ENCODE peak calls at places on chromosomes 4 and X, in eight cellular contexts. P, U, Z, D, C, T, W and J are unnamed samples. For H3K4me1 and H3K27me3, the result is how much of the 10 kb centered on the place peaks cover.

GRCh38 chr4:89754531-89754930 is 82.4 kb downstream of the SNCA start:
- DNase-seq in P (no peak), U (no peak), Z (no peak), D (no peak), C (no peak), T (no peak), W (no peak), J (no peak)

GRCh38 chr4:88448905-88449689 is 7.8 kb upstream of the HERC5 start:
- DNase-seq in P (no peak), U (no peak), Z (no peak), D (no peak), C (no peak), T (no peak), W (no peak), J (no peak)

GRCh38 chr4:80263541-80264351 is 2.7 kb upstream of the FGF5 start:
- DNase-seq in P (no peak), U (no peak), Z (no peak), D (no peak), C (no peak), T (no peak), W (no peak), J (no peak)

GRCh38 chr4:188053302-188053701 is 56.1 kb downstream of the TRIML2 start:
- DNase-seq in P (no peak), U (no peak), Z (no peak), D (no peak), C (no peak), T (no peak), W (no peak), J (no peak)

GRCh38 chr4:52199574-52200338 is 148.7 kb downstream of the SPATA18 start:
- DNase-seq in P (no peak), U (no peak), Z (no peak), D (no peak), C (peak), T (peak), W (no peak), J (no peak)

GRCh38 chrX:54029543-54030143 is 14.6 kb downstream of the PHF8 start:
- DNase-seq in P (no peak), U (peak), Z (no peak), D (no peak), C (no peak), T (no peak), W (peak), J (no peak)

GRCh38 chr4:107564326-107564725 is 155.7 kb downstream of the PAPSS1 start:
- DNase-seq in P (no peak), U (no peak), Z (no peak), D (no peak), C (no peak), T (no peak), W (no peak), J (no peak)

GRCh38 chr4:13544556-13545393 is 467 bp upstream of the NKX3-2 start:
- DNase-seq in P (peak), U (no peak), Z (peak), D (peak), C (peak), T (peak), W (peak), J (peak)

GRCh38 chrX:8349816-8350544 is 114.7 kb upstream of the VCX3B start:
- DNase-seq in P (no peak), U (no peak), Z (no peak), D (no peak), C (no peak), T (no peak), W (no peak), J (no peak)

GRCh38 chr4:24582235-24582863 is 2.0 kb downstream of the DHX15 start:
- DNase-seq in P (no peak), U (no peak), Z (no peak), D (no peak), C (no peak), T (no peak), W (no peak), J (no peak)

GRCh38 chr4:24574256-24574655 is 10.1 kb downstream of the DHX15 start:
- DNase-seq in P (no peak), U (no peak), Z (no peak), D (no peak), C (no peak), T (no peak), W (no peak), J (no peak)

GRCh38 chr4:24573582-24573981 is 10.8 kb downstream of the DHX15 start:
- DNase-seq in P (no peak), U (no peak), Z (no peak), D (no peak), C (no peak), T (no peak), W (no peak), J (no peak)

GRCh38 chr4:24576276-24576675 is 8.1 kb downstream of the DHX15 start:
- DNase-seq in P (no peak), U (no peak), Z (no peak), D (no peak), C (no peak), T (no peak), W (no peak), J (no peak)

DNA sequence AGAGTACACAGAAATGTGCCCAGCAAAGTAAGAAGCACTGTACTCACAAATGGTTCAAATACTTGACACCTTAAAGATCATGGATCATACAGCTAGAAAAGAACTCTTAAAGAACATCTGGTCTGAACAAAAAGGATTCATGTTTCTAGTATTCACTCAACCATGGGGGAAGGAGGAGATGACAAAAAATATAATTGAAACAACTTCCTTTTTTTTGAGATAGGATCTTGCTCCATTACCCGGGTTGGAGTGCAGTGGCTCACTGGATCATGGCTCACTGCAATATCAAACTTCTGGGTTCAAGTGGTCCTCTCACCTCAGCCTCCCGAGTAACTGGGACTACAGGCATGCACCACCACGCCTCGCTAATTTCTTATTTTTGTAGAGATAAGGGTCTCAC is 6.0 kb downstream of the DHX15 start:
- DNase-seq in P (no peak), U (no peak), Z (no peak), D (no peak), C (no peak), T (no peak), W (no peak), J (no peak)
- H3K4me1 ChIP-seq in P (half or more), U (under half), Z (under half), D (under half), C (under half), T (half or more), W (under half), J (under half)

GRCh38 chr4:6378493-6379445 is 93.6 kb downstream of the PPP2R2C start:
- DNase-seq in P (no peak), U (no peak), Z (no peak), D (no peak), C (no peak), T (no peak), W (no peak), J (no peak)
- H3K27me3 ChIP-seq in P (under half), U (under half), Z (under half), D (under half), C (under half), T (half or more), W (under half), J (under half)

GRCh38 chrX:110000854-110001701 is 1.8 kb upstream of the TMEM164 start:
- DNase-seq in P (no peak), U (no peak), Z (no peak), D (no peak), C (no peak), T (no peak), W (no peak), J (no peak)

GRCh38 chrX:110003167-110004156 is 548 bp downstream of the TMEM164 start:
- DNase-seq in P (peak), U (no peak), Z (peak), D (no peak), C (no peak), T (no peak), W (peak), J (peak)

GRCh38 chrX:110004210-110004609 is 1.3 kb downstream of the TMEM164 start:
- DNase-seq in P (peak), U (no peak), Z (no peak), D (no peak), C (no peak), T (peak), W (peak), J (no peak)

GRCh38 chrX:110001702-110002299 is 1.1 kb upstream of the TMEM164 start:
- DNase-seq in P (no peak), U (no peak), Z (no peak), D (no peak), C (no peak), T (no peak), W (no peak), J (no peak)

GRCh38 chrX:110002300-110003166 is at the start of gene TMEM164:
- DNase-seq in P (peak), U (peak), Z (peak), D (peak), C (peak), T (peak), W (peak), J (peak)
- TF ChIP-seq POLR2A in P (peak), U (no peak), Z (no peak), D (no peak), C (peak), T (peak), W (no peak), J (peak)

GRCh38 chr4:83862471-83862870 is 326.6 kb downstream of the GPAT3 start:
- DNase-seq in P (no peak), U (no peak), Z (no peak), D (no peak), C (no peak), T (peak), W (no peak), J (no peak)

GRCh38 chr4:83860200-83860599 is 324.3 kb downstream of the GPAT3 start:
- DNase-seq in P (no peak), U (no peak), Z (no peak), D (no peak), C (no peak), T (no peak), W (no peak), J (no peak)

GRCh38 chr4:83855044-83855443 is 319.1 kb downstream of the GPAT3 start:
- DNase-seq in P (no peak), U (peak), Z (no peak), D (no peak), C (peak), T (peak), W (no peak), J (no peak)

DNA sequence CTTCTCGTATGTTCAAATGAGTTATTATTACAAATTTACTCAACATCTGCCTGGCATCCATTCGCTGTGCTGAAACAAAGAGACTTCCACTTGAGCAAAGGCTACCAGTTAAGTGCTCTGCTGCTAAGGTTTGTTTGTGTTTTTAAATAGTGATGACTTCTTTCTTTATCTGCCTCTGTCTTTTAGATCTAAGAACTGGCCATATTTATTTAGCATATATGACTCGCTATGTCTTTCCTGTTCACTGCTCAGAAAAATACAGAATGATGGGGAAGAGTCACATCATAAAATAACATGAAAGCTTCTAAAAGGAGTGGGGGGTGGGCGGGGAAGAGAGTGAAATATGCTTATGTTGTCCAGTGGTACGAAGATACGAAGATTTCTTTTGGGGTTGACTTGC is 322.2 kb downstream of the GPAT3 start:
- DNase-seq in P (no peak), U (no peak), Z (no peak), D (no peak), C (peak), T (no peak), W (no peak), J (no peak)
- H3K4me1 ChIP-seq in P (under half), U (under half), Z (under half), D (under half), C (under half), T (under half), W (under half), J (under half)

GRCh38 chrX:50700921-50701320 is 113.1 kb downstream of the SHROOM4 start:
- DNase-seq in P (no peak), U (no peak), Z (no peak), D (no peak), C (no peak), T (no peak), W (no peak), J (no peak)
- H3K27me3 ChIP-seq in P (under half), U (under half), Z (under half), D (under half), C (under half), T (under half), W (under half), J (under half)

GRCh38 chr4:96103086-96103485 is 263.2 kb downstream of the PDHA2 start:
- DNase-seq in P (no peak), U (no peak), Z (no peak), D (no peak), C (no peak), T (no peak), W (no peak), J (no peak)
- TF ChIP-seq POLR2A in P (no peak), U (no peak), Z (no peak), D (no peak), C (no peak), T (no peak), W (no peak), J (no peak)